ENCODE peak calls at places on chromosomes 16 and 17, in nine cellular contexts. E, M, C, Q, B, N, X, S and P are unnamed samples.

GRCh38 chr17:80770881-80771611 is 220.6 kb upstream of the CHMP6 start:
- DNase-seq in S (no peak), B (no peak), C (no peak), Q (no peak), E (no peak), N (no peak), M (no peak), X (no peak), P (no peak)

GRCh38 chr16:80543162-80543561 is 2.4 kb downstream of the DYNLRB2 start:
- DNase-seq in B (no peak), M (no peak), S (no peak), C (no peak), N (no peak), X (no peak), Q (no peak), E (no peak), P (no peak)

GRCh38 chr17:5050281-5050680 is 15.1 kb upstream of the SLC52A1 start:
- DNase-seq in X (no peak), B (no peak), Q (no peak), M (no peak), S (no peak), C (no peak), E (no peak), N (no peak), P (no peak)

GRCh38 chr16:27243725-27244362 is 24.7 kb downstream of the NSMCE1 start:
- DNase-seq in B (no peak), C (no peak), M (no peak), S (no peak), N (no peak), E (no peak), X (no peak), Q (peak), P (no peak)

GRCh38 chr16:86710602-86710950 is 132.2 kb downstream of the FOXL1 start:
- DNase-seq in Q (no peak), C (no peak), B (no peak), E (no peak), X (no peak), M (no peak), S (no peak), N (no peak), P (no peak)

GRCh38 chr17:9307313-9307998 is 268.2 kb downstream of the STX8 start:
- DNase-seq in Q (no peak), X (no peak), E (no peak), N (no peak), C (no peak), M (no peak), B (peak), S (no peak), P (no peak)

GRCh38 chr16:29860218-29860617 is 2.8 kb downstream of the CDIPT start:
- DNase-seq in N (no peak), Q (no peak), X (no peak), S (no peak), C (no peak), M (no peak), B (no peak), E (no peak), P (no peak)

GRCh38 chr17:57541472-57542394 is 203.4 kb downstream of the CCDC182 start:
- DNase-seq in E (peak), S (no peak), B (no peak), X (no peak), N (no peak), C (peak), M (peak), Q (no peak), P (no peak)

GRCh38 chr16:8924214-8924613 is 39.5 kb downstream of the USP7 start:
- DNase-seq in E (no peak), C (peak), Q (no peak), B (no peak), N (no peak), M (no peak), S (no peak), X (no peak), P (no peak)

GRCh38 chr16:50306287-50306686 is 39.9 kb downstream of the ADCY7 start:
- DNase-seq in Q (no peak), S (no peak), C (no peak), B (no peak), E (peak), X (no peak), M (no peak), N (no peak), P (no peak)

GRCh38 chr17:77754956-77755355 is 203.5 kb upstream of the TNRC6C start:
- DNase-seq in E (no peak), S (no peak), M (no peak), Q (no peak), X (no peak), B (no peak), N (no peak), C (no peak), P (no peak)

GRCh38 chr16:67104061-67104460 is 5.7 kb upstream of the PHAF1 start:
- DNase-seq in C (no peak), N (peak), M (no peak), E (no peak), S (no peak), X (no peak), B (peak), Q (no peak), P (no peak)

GRCh38 chr17:72870437-72870985 is 222.0 kb downstream of the SLC39A11 start:
- DNase-seq in X (no peak), Q (no peak), N (no peak), S (no peak), M (no peak), C (no peak), E (no peak), B (no peak), P (no peak)

GRCh38 chr17:15284537-15284936 is 19.4 kb upstream of the PMP22 start:
- DNase-seq in N (no peak), S (no peak), C (no peak), Q (no peak), X (no peak), E (no peak), M (no peak), B (no peak), P (no peak)

GRCh38 chr16:66324785-66325184 is 41.7 kb upstream of the CDH5 start:
- DNase-seq in C (peak), X (no peak), B (peak), E (no peak), S (no peak), Q (no peak), M (no peak), N (peak), P (peak)

GRCh38 chr17:77597421-77598240 is 360.9 kb upstream of the TNRC6C start:
- DNase-seq in M (no peak), X (no peak), N (no peak), C (no peak), B (no peak), E (peak), S (no peak), Q (no peak), P (no peak)

GRCh38 chr16:15770107-15770506 is 86.7 kb downstream of the MYH11 start:
- DNase-seq in M (peak), N (no peak), B (no peak), Q (no peak), S (no peak), X (no peak), E (peak), C (no peak), P (no peak)

GRCh38 chr17:17723354-17724261 is 42.4 kb downstream of the RAI1 start:
- DNase-seq in C (peak), Q (no peak), N (peak), M (no peak), X (no peak), E (no peak), S (no peak), B (peak), P (no peak)

GRCh38 chr17:73182616-73183310 is 10.1 kb upstream of the COG1 start:
- DNase-seq in M (no peak), Q (no peak), X (no peak), B (no peak), N (no peak), C (peak), S (no peak), E (no peak), P (no peak)

GRCh38 chr17:40921026-40921425 is 16.4 kb downstream of the KRT23 start:
- DNase-seq in C (no peak), X (no peak), M (no peak), Q (no peak), B (peak), S (no peak), N (no peak), E (no peak), P (no peak)

GRCh38 chr16:78638371-78638770 is 538.9 kb downstream of the WWOX start:
- DNase-seq in C (no peak), S (no peak), X (no peak), E (no peak), M (no peak), Q (no peak), B (no peak), N (no peak), P (no peak)

GRCh38 chr16:53626816-53627215 is 76.8 kb downstream of the RPGRIP1L start:
- DNase-seq in E (no peak), N (no peak), M (no peak), C (no peak), B (no peak), S (no peak), Q (no peak), X (no peak), P (no peak)

GRCh38 chr17:76738468-76738850 is 540 bp downstream of the MFSD11 start:
- DNase-seq in M (no peak), E (no peak), S (no peak), X (no peak), C (no peak), Q (no peak), N (no peak), B (peak), P (no peak)

GRCh38 chr17:77319211-77320031 is 178.7 kb downstream of the SEC14L1 start:
- DNase-seq in C (peak), S (no peak), E (peak), N (no peak), B (peak), M (peak), Q (peak), X (no peak), P (no peak)

GRCh38 chr16:1124291-1124690 is 28.2 kb upstream of the C1QTNF8 start:
- DNase-seq in X (no peak), E (no peak), S (no peak), C (no peak), N (no peak), Q (no peak), M (no peak), B (no peak), P (no peak)

GRCh38 chr17:1967092-1967662 is 58.0 kb downstream of the RTN4RL1 start:
- DNase-seq in N (peak), B (no peak), Q (no peak), M (no peak), S (no peak), C (no peak), E (no peak), X (peak), P (no peak)

GRCh38 chr16:4471869-4472268 is 2.6 kb downstream of the NMRAL1 start:
- DNase-seq in Q (no peak), X (no peak), S (no peak), N (no peak), E (no peak), M (no peak), C (no peak), B (no peak), P (no peak)

GRCh38 chr16:17037499-17037898 is 433.3 kb downstream of the XYLT1 start:
- DNase-seq in Q (no peak), B (no peak), M (no peak), N (no peak), X (no peak), S (no peak), E (no peak), C (no peak), P (no peak)

GRCh38 chr17:56313201-56313600 is 159.9 kb downstream of the ANKFN1 start:
- DNase-seq in B (no peak), E (no peak), M (no peak), Q (no peak), N (no peak), S (no peak), X (no peak), C (no peak), P (no peak)

GRCh38 chr17:83185023-83186002 is 105.9 kb downstream of the METRNL start:
- DNase-seq in S (no peak), N (no peak), B (no peak), X (no peak), C (no peak), E (peak), Q (no peak), M (peak), P (no peak)

GRCh38 chr16:2614761-2615191 is 67.5 kb upstream of the KCTD5 start:
- DNase-seq in X (no peak), M (no peak), E (peak), S (no peak), B (no peak), N (no peak), C (no peak), Q (peak), P (no peak)

GRCh38 chr17:5870231-5870953 is 199.8 kb upstream of the WSCD1 start:
- DNase-seq in X (no peak), N (no peak), M (no peak), Q (no peak), E (no peak), S (no peak), C (no peak), B (no peak), P (no peak)

GRCh38 chr17:54967621-54968258 is 714 bp downstream of the COX11 start:
- DNase-seq in B (peak), E (no peak), Q (no peak), S (no peak), N (peak), X (no peak), M (no peak), C (no peak), P (no peak)

GRCh38 chr16:54897930-54898329 is 32.7 kb upstream of the IRX5 start:
- DNase-seq in N (no peak), S (no peak), C (no peak), B (no peak), X (no peak), Q (no peak), E (no peak), M (no peak), P (no peak)

GRCh38 chr16:68655806-68656205 is 10.7 kb downstream of the CDH3 start:
- DNase-seq in X (no peak), S (no peak), M (no peak), Q (no peak), E (no peak), N (no peak), C (no peak), B (no peak), P (no peak)

GRCh38 chr17:37820313-37821024 is 75.6 kb upstream of the HNF1B start:
- DNase-seq in M (no peak), Q (no peak), S (no peak), N (no peak), C (no peak), E (no peak), X (no peak), B (no peak), P (no peak)

GRCh38 chr17:77445030-77445907 is 304.5 kb downstream of the SEC14L1 start:
- DNase-seq in M (peak), E (no peak), X (peak), Q (no peak), B (peak), N (no peak), S (no peak), C (peak), P (no peak)